ENCODE peak calls at places on chromosomes 11 and 22, in eight cellular contexts. N, H, R, V, L, O, A and M are unnamed samples.

GRCh38 chr11:2652857-2653643 is 46.7 kb downstream of the KCNQ1OT1 start:
- DNase-seq in N (no peak), L (no peak), H (no peak), A (no peak), O (no peak), V (no peak), R (no peak), M (no peak)

GRCh38 chr22:50620861-50621490 is 7.0 kb downstream of the ARSA start:
- DNase-seq in R (no peak), H (no peak), L (peak), A (no peak), O (no peak), N (no peak), V (no peak), M (no peak)

GRCh38 chr11:86440305-86440716 is 65.6 kb downstream of the CCDC81 start:
- DNase-seq in H (no peak), N (no peak), L (no peak), R (no peak), O (no peak), A (no peak), V (no peak), M (no peak)

GRCh38 chr11:93984205-93984586 is 37.0 kb upstream of the HEPHL1 start:
- DNase-seq in R (no peak), N (no peak), A (no peak), O (no peak), H (no peak), L (no peak), V (no peak), M (no peak)

GRCh38 chr11:60795291-60795690 is 10.2 kb downstream of the MS4A10 start:
- DNase-seq in O (no peak), V (no peak), L (no peak), N (no peak), A (no peak), R (no peak), H (no peak), M (no peak)

GRCh38 chr11:13091373-13091772 is 82.3 kb downstream of the RASSF10 start:
- DNase-seq in A (no peak), O (no peak), H (no peak), N (no peak), V (no peak), R (no peak), L (no peak), M (no peak)

GRCh38 chr11:79117488-79117887 is 323.3 kb downstream of the TENM4 start:
- DNase-seq in N (no peak), O (no peak), A (no peak), V (no peak), H (no peak), R (no peak), L (no peak), M (no peak)

GRCh38 chr11:12587333-12587997 is 86.8 kb upstream of the TEAD1 start:
- DNase-seq in L (no peak), H (no peak), V (no peak), A (peak), O (no peak), R (no peak), N (no peak), M (no peak)

GRCh38 chr11:85627332-85627997 is at the start of gene DLG2:
- DNase-seq in H (no peak), L (no peak), N (peak), O (no peak), A (no peak), V (no peak), R (no peak), M (peak)

GRCh38 chr11:110373061-110373702 is 56.6 kb upstream of the FDX1 start:
- DNase-seq in H (no peak), V (no peak), R (no peak), O (no peak), N (no peak), L (no peak), A (no peak), M (no peak)

GRCh38 chr11:119728226-119728626 is 774 bp downstream of the NECTIN1 start:
- DNase-seq in V (no peak), R (no peak), N (no peak), A (no peak), L (no peak), O (no peak), H (no peak), M (no peak)

GRCh38 chr11:1202776-1203504 is 19.9 kb upstream of the MUC5B start:
- DNase-seq in O (no peak), V (peak), H (no peak), R (peak), A (peak), L (no peak), N (peak), M (no peak)

GRCh38 chr11:34614334-34615113 is 6.4 kb upstream of the EHF start:
- DNase-seq in A (no peak), V (no peak), O (no peak), L (no peak), N (no peak), H (no peak), R (no peak), M (no peak)

GRCh38 chr11:67293090-67293489 is 4.0 kb downstream of the ANKRD13D start:
- DNase-seq in R (no peak), L (no peak), V (no peak), O (no peak), A (no peak), H (no peak), N (no peak), M (no peak)

GRCh38 chr22:31585161-31585859 is 76.7 kb downstream of the PISD start:
- DNase-seq in L (no peak), A (no peak), H (no peak), V (no peak), R (no peak), O (no peak), N (no peak), M (no peak)

GRCh38 chr22:42786606-42787356 is 66.1 kb upstream of the A4GALT start:
- DNase-seq in L (no peak), H (no peak), R (no peak), A (no peak), N (no peak), V (no peak), O (no peak), M (no peak)

GRCh38 chr22:42996646-42997365 is 18.1 kb downstream of the PACSIN2 start:
- DNase-seq in A (no peak), R (no peak), N (no peak), V (no peak), L (no peak), O (no peak), H (no peak), M (no peak)

GRCh38 chr11:76604081-76604601 is 66.4 kb downstream of the LRRC32 start:
- DNase-seq in H (no peak), L (no peak), O (no peak), N (no peak), R (no peak), V (no peak), A (peak), M (no peak)

GRCh38 chr22:24191893-24192292 is 10.6 kb downstream of the SUSD2 start:
- DNase-seq in L (no peak), H (no peak), N (no peak), R (no peak), O (no peak), A (no peak), V (no peak), M (no peak)

GRCh38 chr11:70552441-70553150 is 154.3 kb downstream of the CTTN start:
- DNase-seq in A (no peak), R (no peak), L (no peak), V (no peak), H (no peak), O (no peak), N (no peak), M (no peak)

GRCh38 chr11:63660972-63661371 is 10.2 kb downstream of the ATL3 start:
- DNase-seq in L (no peak), O (no peak), N (no peak), A (no peak), V (no peak), R (no peak), H (no peak), M (no peak)

GRCh38 chr11:88421530-88421929 is 84.0 kb upstream of the CTSC start:
- DNase-seq in N (no peak), V (no peak), R (no peak), A (no peak), L (peak), O (no peak), H (no peak), M (no peak)

GRCh38 chr11:12200359-12201015 is 90.1 kb downstream of the MICAL2 start:
- DNase-seq in V (no peak), A (no peak), O (peak), L (no peak), R (no peak), N (no peak), H (peak), M (no peak)

GRCh38 chr11:61361237-61361636 is 445 bp downstream of the CYB561A3 start:
- DNase-seq in L (no peak), O (no peak), A (no peak), V (no peak), N (no peak), R (no peak), H (no peak), M (no peak)

GRCh38 chr11:74949748-74950127 is 672 bp downstream of the SPCS2 start:
- DNase-seq in L (no peak), R (no peak), V (no peak), H (no peak), N (no peak), A (no peak), O (no peak), M (no peak)

GRCh38 chr11:46039990-46040389 is 81.3 kb downstream of the PHF21A start:
- DNase-seq in O (no peak), V (no peak), R (no peak), H (no peak), A (no peak), N (no peak), L (no peak), M (no peak)

GRCh38 chr11:79366218-79366617 is 74.6 kb downstream of the TENM4 start:
- DNase-seq in O (no peak), N (no peak), A (no peak), R (no peak), V (no peak), L (no peak), H (no peak), M (no peak)

GRCh38 chr11:61477126-61477525 is 31.4 kb upstream of the LRRC10B start:
- DNase-seq in H (no peak), O (no peak), N (no peak), V (no peak), R (no peak), L (no peak), A (no peak), M (no peak)

GRCh38 chr11:76201672-76202412 is 4.5 kb downstream of the WNT11 start:
- DNase-seq in H (no peak), R (no peak), L (no peak), N (no peak), V (no peak), A (no peak), O (no peak), M (no peak)